ENCODE peak calls at places on chromosomes 7 and 10, in seven cellular contexts. A is kidney, J is A549, R is cardiac fibroblast, B is fibroblast of the aortic adventitia, I is dorsolateral prefrontal cortex, L is astrocyte. M is an unnamed sample.

GRCh38 chr10:22515009-22515408 is 169.7 kb downstream of the SPAG6 start:
- DNase-seq in L (no peak), J (no peak), R (no peak), I (no peak), A (no peak), B (no peak), M (no peak)

GRCh38 chr10:8043569-8044306 is 10.8 kb upstream of the GATA3 start:
- DNase-seq in R (no peak), B (no peak), J (no peak), I (no peak), L (no peak), A (peak), M (no peak)

GRCh38 chr10:101889256-101890210 is 45.9 kb upstream of the KCNIP2 start:
- DNase-seq in R (peak), I (peak), L (peak), J (peak), B (peak), A (no peak), M (peak)

GRCh38 chr10:13219685-13220670 is 14.2 kb downstream of the UCMA start:
- DNase-seq in R (no peak), A (no peak), B (peak), L (peak), I (no peak), J (peak), M (no peak)

GRCh38 chr10:117442944-117443676 is 67.9 kb upstream of the PDZD8 start:
- DNase-seq in L (peak), I (peak), B (peak), A (peak), R (peak), J (peak), M (peak)

GRCh38 chr10:116831086-116831485 is 18.2 kb upstream of the ENO4 start:
- DNase-seq in J (no peak), R (no peak), L (no peak), A (no peak), I (no peak), B (no peak), M (no peak)

GRCh38 chr10:132538790-132539421 is 1.3 kb downstream of the INPP5A start:
- DNase-seq in L (no peak), I (no peak), J (no peak), A (peak), R (no peak), B (no peak), M (no peak)

GRCh38 chr10:103734731-103735130 is 120.6 kb downstream of the SH3PXD2A start:
- DNase-seq in I (no peak), B (no peak), R (no peak), L (no peak), J (no peak), A (no peak), M (no peak)

GRCh38 chr10:110634527-110635209 is 9.5 kb upstream of the RBM20 start:
- DNase-seq in I (no peak), R (no peak), B (no peak), L (no peak), A (no peak), J (no peak), M (no peak)

GRCh38 chr7:152519290-152519689 is 83.5 kb upstream of the KMT2C start:
- DNase-seq in B (no peak), A (no peak), J (no peak), I (no peak), L (no peak), R (no peak), M (no peak)

GRCh38 chr7:107551936-107552335 is 11.8 kb downstream of the COG5 start:
- DNase-seq in L (peak), I (no peak), A (no peak), R (no peak), B (no peak), J (no peak), M (no peak)

GRCh38 chr7:70318511-70318910 is 720.2 kb downstream of the AUTS2 start:
- DNase-seq in A (no peak), B (no peak), R (no peak), L (no peak), J (no peak), I (no peak), M (no peak)

GRCh38 chr7:129778770-129779601 is 167.5 kb downstream of the NRF1 start:
- DNase-seq in B (no peak), J (peak), A (no peak), I (no peak), L (no peak), R (no peak), M (no peak)

GRCh38 chr7:12670071-12670729 is 17.2 kb upstream of the ARL4A start:
- DNase-seq in B (peak), A (no peak), J (no peak), R (peak), L (peak), I (no peak), M (no peak)

GRCh38 chr10:44473146-44473545 is 88.2 kb upstream of the CXCL12 start:
- DNase-seq in R (no peak), B (no peak), L (no peak), J (no peak), I (no peak), A (peak), M (no peak)

GRCh38 chr7:101094791-101095375 is 9.6 kb downstream of the TRIM56 start:
- DNase-seq in B (peak), R (peak), A (no peak), J (peak), L (no peak), I (no peak), M (no peak)

GRCh38 chr10:31099664-31100063 is 68.0 kb upstream of the ZNF438 start:
- DNase-seq in B (no peak), I (no peak), R (no peak), A (peak), J (peak), L (peak), M (no peak)
- TF ChIP-seq CTCF in B (no peak), I (no peak), R (no peak), A (no peak), J (no peak), L (no peak), M (no peak)

DNA sequence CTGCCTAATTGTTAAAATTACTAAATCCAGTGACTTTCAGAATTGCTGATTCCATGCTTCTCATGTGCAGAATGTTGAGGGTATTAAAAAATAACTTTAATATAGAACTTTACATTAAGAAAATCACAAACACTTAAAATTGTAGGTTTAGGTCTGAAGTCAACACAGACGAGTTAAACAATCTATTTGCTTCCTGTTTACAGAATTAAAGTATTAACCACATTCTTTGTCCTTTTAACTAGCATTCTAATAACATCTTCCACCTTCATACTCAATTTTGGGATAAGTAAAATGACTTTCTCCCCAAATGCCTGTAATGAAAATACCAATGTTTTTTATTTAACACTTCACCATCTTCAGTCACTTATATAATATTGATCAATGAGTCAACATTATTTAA is 2.2 kb downstream of the ITGB1 start:
- DNase-seq in A (no peak), J (no peak), R (no peak), I (no peak), L (no peak), B (no peak), M (no peak)
- H3K4me3 ChIP-seq in A (peak), J (peak), R (peak), I (peak), L (peak), B (peak), M (peak)

GRCh38 chr7:36736827-36737211 is 12.5 kb upstream of the AOAH start:
- DNase-seq in J (no peak), R (no peak), A (no peak), L (no peak), I (no peak), B (no peak), M (peak)
- TF ChIP-seq CTCF in J (no peak), R (no peak), A (no peak), L (no peak), I (no peak), B (no peak), M (no peak)

GRCh38 chr7:17230099-17230807 is 68.2 kb upstream of the AHR start:
- DNase-seq in A (no peak), B (no peak), J (no peak), L (no peak), I (no peak), R (no peak), M (no peak)

GRCh38 chr7:17236161-17236560 is 62.3 kb upstream of the AHR start:
- DNase-seq in L (no peak), J (no peak), I (no peak), B (no peak), A (no peak), R (peak), M (no peak)

GRCh38 chr7:17236603-17237002 is 61.8 kb upstream of the AHR start:
- DNase-seq in A (no peak), J (no peak), B (peak), L (peak), I (no peak), R (peak), M (no peak)

GRCh38 chr7:17234398-17235021 is 63.9 kb upstream of the AHR start:
- DNase-seq in L (peak), B (peak), R (peak), I (no peak), A (no peak), J (peak), M (peak)

GRCh38 chr7:17233643-17234397 is 64.6 kb upstream of the AHR start:
- DNase-seq in A (no peak), J (no peak), I (no peak), L (no peak), R (peak), B (no peak), M (no peak)
- H3K4me3 ChIP-seq in A (no peak), J (no peak), I (no peak), L (no peak), R (no peak), B (no peak), M (peak)

GRCh38 chr7:25095516-25096345 is 29.3 kb downstream of the CYCS start:
- DNase-seq in R (peak), A (no peak), B (peak), L (no peak), I (no peak), J (no peak), M (no peak)

GRCh38 chr7:25093268-25093802 is 31.7 kb downstream of the CYCS start:
- DNase-seq in J (peak), I (peak), R (peak), B (peak), L (peak), A (peak), M (no peak)

GRCh38 chr7:25101817-25102216 is 23.2 kb downstream of the CYCS start:
- DNase-seq in B (no peak), I (no peak), J (no peak), R (no peak), A (no peak), L (no peak), M (no peak)

GRCh38 chr7:25103766-25104165 is 21.3 kb downstream of the CYCS start:
- DNase-seq in B (no peak), A (no peak), J (no peak), I (no peak), R (no peak), L (no peak), M (no peak)

GRCh38 chr7:25098096-25099046 is 26.7 kb downstream of the CYCS start:
- DNase-seq in L (peak), J (peak), B (peak), A (no peak), R (peak), I (peak), M (peak)
- TF ChIP-seq CTCF in L (peak), J (peak), B (peak), A (peak), R (peak), I (peak), M (peak)

GRCh38 chr7:2605608-2606538 is 25.9 kb upstream of the TTYH3 start:
- DNase-seq in I (no peak), B (no peak), J (no peak), L (no peak), R (no peak), A (peak), M (no peak)
- H3K4me3 ChIP-seq in I (no peak), B (no peak), J (no peak), L (no peak), R (no peak), A (no peak), M (no peak)

DNA sequence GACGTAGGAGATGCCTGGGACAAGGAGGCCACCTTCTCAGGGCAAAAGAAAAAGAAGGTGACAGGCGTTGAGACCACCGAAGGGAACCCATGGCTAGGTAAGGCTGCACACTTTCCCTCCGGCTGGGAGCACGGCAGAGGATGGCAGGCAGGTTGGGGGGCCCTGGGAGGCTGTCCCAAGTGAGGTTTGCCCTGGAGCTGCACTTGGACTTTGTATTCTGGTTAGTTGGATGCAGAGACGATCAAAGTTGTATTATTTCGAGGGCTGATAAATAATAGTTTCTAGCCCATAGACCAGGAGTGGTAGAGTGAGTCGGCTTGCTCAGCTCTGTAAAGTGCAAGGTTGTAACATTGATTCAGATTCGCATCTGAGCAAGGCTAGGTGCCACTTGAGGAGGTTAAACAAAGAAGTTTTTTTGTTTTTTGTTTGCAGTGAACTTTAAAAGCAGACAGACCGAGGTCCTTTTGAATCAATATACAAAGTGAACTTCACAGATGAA is 608 bp downstream of the ENTPD7 start:
- DNase-seq in A (no peak), R (no peak), L (no peak), B (no peak), I (no peak), J (no peak), M (no peak)
- TF ChIP-seq CTCF in A (no peak), R (no peak), L (no peak), B (no peak), I (no peak), J (no peak), M (no peak)

DNA sequence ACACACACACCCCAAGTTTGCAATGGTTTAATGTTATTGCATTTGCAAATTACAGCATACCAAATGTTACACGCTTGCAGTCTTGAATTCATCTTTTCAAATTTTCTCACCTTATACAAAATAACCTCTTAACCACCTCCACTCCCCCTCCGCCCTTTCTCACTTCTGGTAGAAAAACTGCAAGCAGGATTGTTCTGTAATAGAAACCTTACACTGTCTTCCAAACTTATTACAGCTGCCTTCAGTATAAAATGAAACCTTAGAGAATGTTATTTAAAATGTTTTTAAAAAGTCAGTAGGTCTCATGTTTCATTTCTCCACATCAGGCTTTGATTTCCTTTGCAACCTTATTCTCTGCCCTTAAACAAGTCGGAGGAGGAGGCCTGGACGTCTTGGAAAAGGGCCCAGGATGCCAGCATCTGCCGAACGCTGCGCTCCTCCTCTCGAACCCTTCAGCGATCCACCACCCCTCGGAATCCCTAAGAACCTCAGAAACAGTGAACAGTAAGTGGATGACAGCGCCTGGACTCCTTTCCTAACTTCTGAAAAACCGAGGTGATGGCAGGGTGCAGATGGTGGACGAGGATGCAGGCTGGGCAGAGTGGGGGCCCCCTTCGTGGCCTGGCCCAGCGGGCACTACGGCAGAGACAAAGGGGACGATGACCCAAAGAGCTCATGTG is 74.0 kb downstream of the FGFR2 start:
- DNase-seq in J (no peak), B (no peak), L (no peak), I (no peak), R (no peak), A (no peak), M (no peak)
- H3K4me3 ChIP-seq in J (no peak), B (no peak), L (no peak), I (peak), R (no peak), A (no peak), M (no peak)

DNA sequence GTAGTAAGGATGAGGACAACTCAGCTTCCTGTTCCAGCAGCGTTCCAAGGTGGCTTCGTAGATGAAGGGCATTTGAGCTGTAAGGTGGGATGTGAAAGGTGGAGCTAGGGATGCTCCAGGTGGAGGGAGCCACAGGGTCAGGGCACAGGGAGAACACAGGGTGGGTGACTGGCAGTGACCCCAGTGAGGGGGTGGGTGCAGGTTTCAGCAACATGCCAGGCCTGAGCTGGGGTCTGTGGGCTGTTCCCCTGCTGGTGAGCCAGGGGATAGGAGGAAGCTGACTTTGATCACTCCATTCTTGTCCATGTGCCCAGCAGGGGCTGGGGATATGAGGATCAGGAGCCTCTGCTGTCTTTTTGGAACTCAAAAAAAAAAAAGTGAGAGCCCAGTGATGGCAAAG is 33.2 kb downstream of the CDH23 start:
- DNase-seq in B (no peak), J (peak), A (peak), I (peak), R (no peak), L (no peak), M (no peak)
- TF ChIP-seq CTCF in B (peak), J (no peak), A (no peak), I (no peak), R (no peak), L (no peak), M (peak)